ENCODE peak calls at places on chromosomes 12 and 14, in five cellular contexts. One of them, this sample, is unnamed.

GRCh38 chr12:2129076-2129475 is 76.3 kb downstream of the CACNA1C start:
- DNase-seq in astrocyte: peak; percentile 38
- DNase-seq in mammary epithelial cell: peak; percentile 95
- DNase-seq in neural progenitor cell: no peak
- DNase-seq in OCI-LY7: no peak
- DNase-seq in this sample: no peak

GRCh38 chr12:102543494-102543893 is 63.1 kb upstream of the IGF1 start:
- DNase-seq in mammary epithelial cell: no peak
- DNase-seq in astrocyte: no peak
- DNase-seq in neural progenitor cell: no peak
- DNase-seq in OCI-LY7: no peak
- DNase-seq in this sample: no peak

GRCh38 chr14:104362761-104363605 is 216.6 kb upstream of the C14orf180 start:
- DNase-seq in neural progenitor cell: no peak
- DNase-seq in astrocyte: no peak
- DNase-seq in OCI-LY7: no peak
- DNase-seq in mammary epithelial cell: no peak
- DNase-seq in this sample: no peak

GRCh38 chr14:34568803-34569202 is 29.3 kb upstream of the EAPP start:
- DNase-seq in astrocyte: no peak
- DNase-seq in neural progenitor cell: no peak
- DNase-seq in OCI-LY7: no peak
- DNase-seq in mammary epithelial cell: no peak
- DNase-seq in this sample: no peak

GRCh38 chr14:93329965-93330608 is 2.7 kb downstream of the BTBD7 start:
- DNase-seq in astrocyte: no peak
- DNase-seq in OCI-LY7: no peak
- DNase-seq in mammary epithelial cell: no peak
- DNase-seq in neural progenitor cell: no peak
- DNase-seq in this sample: no peak

GRCh38 chr14:22296722-22297121 is 292.3 kb downstream of the DAD1 start:
- DNase-seq in OCI-LY7: no peak
- DNase-seq in astrocyte: peak; percentile 88
- DNase-seq in neural progenitor cell: no peak
- DNase-seq in mammary epithelial cell: peak; percentile 56
- DNase-seq in this sample: no peak

GRCh38 chr14:106094654-106095189 is 568.3 kb downstream of the TMEM121 start:
- DNase-seq in neural progenitor cell: peak; percentile 7
- DNase-seq in OCI-LY7: no peak
- DNase-seq in mammary epithelial cell: no peak
- DNase-seq in astrocyte: no peak
- DNase-seq in this sample: no peak

GRCh38 chr14:54349713-54350112 is 47.1 kb upstream of the CDKN3 start:
- DNase-seq in neural progenitor cell: no peak
- DNase-seq in mammary epithelial cell: no peak
- DNase-seq in astrocyte: no peak
- DNase-seq in OCI-LY7: no peak
- DNase-seq in this sample: no peak

GRCh38 chr12:124827588-124828184 is 36.0 kb downstream of the SCARB1 start:
- DNase-seq in OCI-LY7: no peak
- DNase-seq in mammary epithelial cell: no peak
- DNase-seq in neural progenitor cell: no peak
- DNase-seq in astrocyte: no peak
- DNase-seq in this sample: no peak

GRCh38 chr14:56821807-56822615 is 11.7 kb upstream of the OTX2 start:
- DNase-seq in mammary epithelial cell: no peak
- DNase-seq in astrocyte: no peak
- DNase-seq in neural progenitor cell: no peak
- DNase-seq in OCI-LY7: no peak
- DNase-seq in this sample: no peak

GRCh38 chr14:23567186-23568020 is at the start of gene AP1G2:
- DNase-seq in OCI-LY7: peak; percentile 90
- DNase-seq in mammary epithelial cell: peak; percentile 84
- DNase-seq in astrocyte: no peak
- DNase-seq in neural progenitor cell: peak; percentile 84
- DNase-seq in this sample: peak; percentile 84

GRCh38 chr12:24776856-24777255 is 172.0 kb downstream of the BCAT1 start:
- DNase-seq in astrocyte: no peak
- DNase-seq in mammary epithelial cell: no peak
- DNase-seq in neural progenitor cell: no peak
- DNase-seq in OCI-LY7: no peak
- DNase-seq in this sample: no peak

GRCh38 chr12:48810817-48811453 is 7.4 kb upstream of the CACNB3 start:
- DNase-seq in OCI-LY7: no peak
- DNase-seq in astrocyte: peak; percentile 89
- DNase-seq in mammary epithelial cell: peak; percentile 47
- DNase-seq in neural progenitor cell: no peak
- DNase-seq in this sample: no peak

GRCh38 chr12:113674996-113675395 is 203.3 kb upstream of the LHX5 start:
- DNase-seq in astrocyte: no peak
- DNase-seq in neural progenitor cell: no peak
- DNase-seq in OCI-LY7: no peak
- DNase-seq in mammary epithelial cell: no peak
- DNase-seq in this sample: no peak

GRCh38 chr12:32226768-32227167 is 120.1 kb downstream of the BICD1 start:
- DNase-seq in OCI-LY7: no peak
- DNase-seq in neural progenitor cell: no peak
- DNase-seq in astrocyte: no peak
- DNase-seq in mammary epithelial cell: no peak
- DNase-seq in this sample: no peak

GRCh38 chr12:82625523-82625922 is 61.2 kb upstream of the TMTC2 start:
- DNase-seq in astrocyte: no peak
- DNase-seq in neural progenitor cell: peak; percentile 83
- DNase-seq in mammary epithelial cell: no peak
- DNase-seq in OCI-LY7: no peak
- DNase-seq in this sample: no peak

GRCh38 chr12:24069532-24070395 is 120.3 kb upstream of the SOX5 start:
- DNase-seq in astrocyte: peak; percentile 43
- DNase-seq in OCI-LY7: no peak
- DNase-seq in neural progenitor cell: peak; percentile 80
- DNase-seq in mammary epithelial cell: peak; percentile 29
- DNase-seq in this sample: no peak

GRCh38 chr14:35046751-35047536 is 872 bp downstream of the FAM177A1 start:
- DNase-seq in astrocyte: peak; percentile 23
- DNase-seq in OCI-LY7: peak; percentile 45
- DNase-seq in neural progenitor cell: no peak
- DNase-seq in mammary epithelial cell: no peak
- DNase-seq in this sample: no peak

GRCh38 chr14:99724939-99725773 is 41.1 kb downstream of the CYP46A1 start:
- DNase-seq in mammary epithelial cell: no peak
- DNase-seq in neural progenitor cell: no peak
- DNase-seq in astrocyte: no peak
- DNase-seq in OCI-LY7: no peak
- DNase-seq in this sample: no peak

GRCh38 chr12:89970646-89971192 is 262.1 kb upstream of the ATP2B1 start:
- DNase-seq in astrocyte: no peak
- DNase-seq in mammary epithelial cell: peak; percentile 24
- DNase-seq in neural progenitor cell: no peak
- DNase-seq in OCI-LY7: no peak
- DNase-seq in this sample: no peak

GRCh38 chr12:125804660-125805059 is 739.4 kb downstream of the AACS start:
- DNase-seq in mammary epithelial cell: no peak
- DNase-seq in astrocyte: no peak
- DNase-seq in neural progenitor cell: no peak
- DNase-seq in OCI-LY7: no peak
- DNase-seq in this sample: no peak

GRCh38 chr14:104977008-104977680 is 1.0 kb downstream of the AHNAK2 start:
- DNase-seq in neural progenitor cell: no peak
- DNase-seq in OCI-LY7: no peak
- DNase-seq in mammary epithelial cell: peak; percentile 26
- DNase-seq in astrocyte: no peak
- DNase-seq in this sample: no peak

GRCh38 chr12:119911147-119911546 is 34.0 kb upstream of the CIT start:
- DNase-seq in OCI-LY7: no peak
- DNase-seq in neural progenitor cell: no peak
- DNase-seq in mammary epithelial cell: no peak
- DNase-seq in astrocyte: peak; percentile 82
- DNase-seq in this sample: no peak

GRCh38 chr14:75295061-75295461 is 16.4 kb downstream of the FOS start:
- DNase-seq in OCI-LY7: no peak
- DNase-seq in astrocyte: peak; percentile 78
- DNase-seq in neural progenitor cell: peak; percentile 74
- DNase-seq in mammary epithelial cell: peak; percentile 38
- DNase-seq in this sample: no peak

GRCh38 chr14:79369359-79370332 is 841.7 kb downstream of the DIO2 start:
- DNase-seq in neural progenitor cell: no peak
- DNase-seq in OCI-LY7: no peak
- DNase-seq in astrocyte: peak; percentile 99
- DNase-seq in mammary epithelial cell: peak; percentile 5
- DNase-seq in this sample: no peak
- TF ChIP-seq CTCF in neural progenitor cell: no peak
- TF ChIP-seq CTCF in OCI-LY7: no peak
- TF ChIP-seq CTCF in astrocyte: peak; percentile 33
- TF ChIP-seq CTCF in mammary epithelial cell: no peak
- TF ChIP-seq CTCF in this sample: no peak

DNA sequence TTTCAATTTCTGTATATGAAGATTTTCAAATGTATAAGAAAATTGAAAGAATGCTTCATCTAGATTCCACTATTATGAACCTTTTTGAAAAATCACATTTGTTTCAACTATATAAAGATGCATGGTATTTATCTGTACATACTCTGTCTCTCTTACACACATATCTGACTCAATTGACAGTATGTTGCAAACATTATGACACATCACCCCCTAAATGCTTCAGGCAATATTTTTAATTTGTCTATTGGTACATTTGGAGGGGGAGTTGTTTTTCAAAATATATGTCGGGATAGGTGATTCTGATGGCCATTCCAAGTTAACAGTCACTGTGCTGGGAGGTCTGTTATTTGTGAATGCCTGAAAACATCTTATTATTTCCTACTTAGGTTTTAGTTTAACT is 14.4 kb downstream of the PCNX1 start:
- DNase-seq in mammary epithelial cell: peak; percentile 64
- DNase-seq in OCI-LY7: no peak
- DNase-seq in neural progenitor cell: no peak
- DNase-seq in astrocyte: no peak
- DNase-seq in this sample: no peak
- H3K9me3 ChIP-seq in mammary epithelial cell: no peaks in the 10 kb centered on the region
- H3K9me3 ChIP-seq in OCI-LY7: no peaks in the 10 kb centered on the region
- H3K9me3 ChIP-seq in neural progenitor cell: no peaks in the 10 kb centered on the region
- H3K9me3 ChIP-seq in astrocyte: no peaks in the 10 kb centered on the region
- H3K9me3 ChIP-seq in this sample: no peaks in the 10 kb centered on the region

GRCh38 chr14:64713677-64714076 is 9.5 kb downstream of the PLEKHG3 start:
- DNase-seq in OCI-LY7: no peak
- DNase-seq in astrocyte: no peak
- DNase-seq in neural progenitor cell: no peak
- DNase-seq in mammary epithelial cell: no peak
- DNase-seq in this sample: no peak

GRCh38 chr14:64717870-64718269 is 13.6 kb downstream of the PLEKHG3 start:
- DNase-seq in astrocyte: no peak
- DNase-seq in mammary epithelial cell: peak; percentile 60
- DNase-seq in OCI-LY7: no peak
- DNase-seq in neural progenitor cell: no peak
- DNase-seq in this sample: no peak

GRCh38 chr14:64715146-64715627 is 11.0 kb downstream of the PLEKHG3 start:
- DNase-seq in neural progenitor cell: no peak
- DNase-seq in mammary epithelial cell: no peak
- DNase-seq in OCI-LY7: no peak
- DNase-seq in astrocyte: no peak
- DNase-seq in this sample: no peak

GRCh38 chr14:64714432-64715025 is 10.3 kb downstream of the PLEKHG3 start:
- DNase-seq in OCI-LY7: no peak
- DNase-seq in mammary epithelial cell: no peak
- DNase-seq in neural progenitor cell: no peak
- DNase-seq in astrocyte: no peak
- DNase-seq in this sample: no peak

DNA sequence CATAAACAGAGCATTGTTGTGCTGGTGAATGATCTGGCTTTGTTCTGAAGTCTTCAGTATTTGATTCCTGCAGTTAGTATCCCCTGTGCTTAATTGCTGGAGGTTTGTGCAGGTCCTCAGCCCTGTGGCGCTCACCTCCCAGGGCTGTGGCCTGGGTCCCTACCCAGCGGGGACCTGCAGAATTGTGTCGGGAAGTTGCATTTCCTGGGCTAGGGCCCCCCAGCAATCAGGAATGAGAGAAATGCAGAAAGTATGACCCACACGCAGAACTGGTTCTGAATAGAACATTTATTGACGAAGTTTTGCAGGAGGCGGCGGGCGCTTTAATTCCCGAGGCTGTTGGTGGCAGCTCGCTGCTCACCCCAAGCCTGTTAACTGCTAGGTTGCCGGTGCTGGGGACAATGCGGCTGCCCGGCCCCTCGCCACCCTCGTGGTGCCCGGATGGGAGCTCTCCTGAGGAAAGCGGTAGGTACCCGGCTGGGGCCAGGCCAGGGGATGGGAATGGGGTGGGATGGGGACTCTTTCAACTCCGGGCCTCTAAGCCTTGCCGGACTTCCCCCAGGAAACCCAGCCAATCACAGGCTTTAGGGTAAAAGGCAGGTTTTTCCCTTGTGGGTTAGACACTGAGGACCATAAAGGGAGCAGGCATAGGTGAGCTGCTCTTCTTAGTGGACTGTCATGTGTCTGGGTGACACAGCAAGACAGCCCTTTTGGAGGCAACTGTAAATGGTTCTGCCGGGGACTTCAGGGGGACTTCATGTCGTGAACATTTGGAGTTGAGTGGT is 11.6 kb downstream of the PLEKHG3 start:
- DNase-seq in OCI-LY7: no peak
- DNase-seq in neural progenitor cell: peak; percentile 65
- DNase-seq in mammary epithelial cell: peak; percentile 69
- DNase-seq in astrocyte: no peak
- DNase-seq in this sample: no peak
- H3K4me3 ChIP-seq in OCI-LY7: no peak overlapping the region
- H3K4me3 ChIP-seq in neural progenitor cell: peak overlapping the region; percentile 39
- H3K4me3 ChIP-seq in mammary epithelial cell: peak overlapping the region; percentile 14
- H3K4me3 ChIP-seq in astrocyte: no peak overlapping the region
- H3K4me3 ChIP-seq in this sample: no peak overlapping the region

GRCh38 chr12:52669426-52669825 is 10.8 kb downstream of the KRT1 start:
- DNase-seq in astrocyte: no peak
- DNase-seq in OCI-LY7: no peak
- DNase-seq in mammary epithelial cell: no peak
- DNase-seq in neural progenitor cell: no peak
- DNase-seq in this sample: no peak

GRCh38 chr12:52667931-52668330 is 12.3 kb downstream of the KRT1 start:
- DNase-seq in OCI-LY7: no peak
- DNase-seq in astrocyte: no peak
- DNase-seq in mammary epithelial cell: no peak
- DNase-seq in neural progenitor cell: no peak
- DNase-seq in this sample: no peak

GRCh38 chr12:52670961-52671360 is 9.2 kb downstream of the KRT1 start:
- DNase-seq in astrocyte: no peak
- DNase-seq in OCI-LY7: no peak
- DNase-seq in neural progenitor cell: no peak
- DNase-seq in mammary epithelial cell: peak; percentile 54
- DNase-seq in this sample: no peak

GRCh38 chr12:52670506-52670905 is 9.7 kb downstream of the KRT1 start:
- DNase-seq in neural progenitor cell: no peak
- DNase-seq in OCI-LY7: no peak
- DNase-seq in mammary epithelial cell: no peak
- DNase-seq in astrocyte: no peak
- DNase-seq in this sample: no peak

DNA sequence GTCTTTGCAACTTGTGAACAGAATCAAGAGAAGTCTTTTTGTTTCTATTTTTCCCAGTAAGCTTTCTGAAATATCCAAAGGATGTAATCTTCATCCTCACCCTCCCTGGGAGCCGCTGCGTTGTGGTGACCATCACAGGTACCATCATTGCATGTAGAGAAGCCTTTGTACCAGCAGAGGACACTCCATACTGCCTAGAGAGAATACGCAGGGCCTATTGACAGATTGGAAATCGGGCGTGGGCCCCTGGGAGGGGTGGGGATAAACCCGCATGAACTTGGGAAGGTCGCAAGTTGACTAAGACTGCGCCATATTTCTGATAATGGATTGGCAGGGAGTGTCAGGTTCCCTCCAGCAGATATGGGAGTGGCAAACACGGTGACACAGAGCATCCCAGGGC is 12.7 kb downstream of the KRT1 start:
- DNase-seq in mammary epithelial cell: no peak
- DNase-seq in OCI-LY7: no peak
- DNase-seq in astrocyte: no peak
- DNase-seq in neural progenitor cell: peak; percentile 40
- DNase-seq in this sample: no peak
- TF ChIP-seq CTCF in mammary epithelial cell: peak; percentile 40
- TF ChIP-seq CTCF in OCI-LY7: no peak
- TF ChIP-seq CTCF in astrocyte: no peak
- TF ChIP-seq CTCF in neural progenitor cell: peak; percentile 50
- TF ChIP-seq CTCF in this sample: no peak

This sample was measured in CD8-positive, alpha-beta T cell.